ENCODE peak calls at places on chromosome 17, in eight cellular contexts. One of them, this sample, is unnamed.

GRCh38 chr17:2778489-2778888 is 17.7 kb upstream of the RAP1GAP2 start:
- DNase-seq in pancreas: no peak
- DNase-seq in psoas muscle: no peak
- DNase-seq in nephron progenitor cell: no peak
- DNase-seq in AG09309: no peak
- DNase-seq in MCF 10A: no peak
- DNase-seq in endodermal cell: no peak
- DNase-seq in heart right ventricle: no peak
- DNase-seq in this sample: no peak

GRCh38 chr17:48472485-48473281 is 42.7 kb upstream of the SKAP1 start:
- DNase-seq in pancreas: no peak
- DNase-seq in psoas muscle: no peak
- DNase-seq in endodermal cell: peak
- DNase-seq in nephron progenitor cell: peak
- DNase-seq in MCF 10A: no peak
- DNase-seq in heart right ventricle: no peak
- DNase-seq in AG09309: no peak
- DNase-seq in this sample: peak

GRCh38 chr17:30520436-30520835 is 43.2 kb downstream of the GOSR1 start:
- DNase-seq in AG09309: peak
- DNase-seq in MCF 10A: no peak
- DNase-seq in pancreas: no peak
- DNase-seq in psoas muscle: no peak
- DNase-seq in endodermal cell: no peak
- DNase-seq in nephron progenitor cell: no peak
- DNase-seq in heart right ventricle: no peak
- DNase-seq in this sample: peak

GRCh38 chr17:79905832-79906231 is 66.6 kb upstream of the CBX4 start:
- DNase-seq in psoas muscle: no peak
- DNase-seq in endodermal cell: no peak
- DNase-seq in MCF 10A: peak
- DNase-seq in heart right ventricle: no peak
- DNase-seq in AG09309: no peak
- DNase-seq in pancreas: no peak
- DNase-seq in nephron progenitor cell: no peak
- DNase-seq in this sample: no peak

GRCh38 chr17:8698142-8699050 is 46.2 kb downstream of the CCDC42 start:
- DNase-seq in MCF 10A: peak
- DNase-seq in pancreas: no peak
- DNase-seq in AG09309: no peak
- DNase-seq in endodermal cell: peak
- DNase-seq in psoas muscle: no peak
- DNase-seq in heart right ventricle: peak
- DNase-seq in nephron progenitor cell: peak
- DNase-seq in this sample: peak

GRCh38 chr17:48441231-48441711 is 11.3 kb upstream of the SKAP1 start:
- DNase-seq in endodermal cell: no peak
- DNase-seq in MCF 10A: no peak
- DNase-seq in nephron progenitor cell: no peak
- DNase-seq in AG09309: no peak
- DNase-seq in psoas muscle: no peak
- DNase-seq in pancreas: no peak
- DNase-seq in heart right ventricle: no peak
- DNase-seq in this sample: no peak

GRCh38 chr17:57782642-57783337 is 37.7 kb upstream of the CCDC182 start:
- DNase-seq in endodermal cell: peak
- DNase-seq in nephron progenitor cell: peak
- DNase-seq in psoas muscle: no peak
- DNase-seq in heart right ventricle: no peak
- DNase-seq in MCF 10A: no peak
- DNase-seq in AG09309: no peak
- DNase-seq in pancreas: no peak
- DNase-seq in this sample: no peak

GRCh38 chr17:3976675-3977171 is 12.5 kb upstream of the ATP2A3 start:
- DNase-seq in MCF 10A: peak
- DNase-seq in AG09309: no peak
- DNase-seq in heart right ventricle: peak
- DNase-seq in pancreas: peak
- DNase-seq in psoas muscle: peak
- DNase-seq in endodermal cell: no peak
- DNase-seq in nephron progenitor cell: no peak
- DNase-seq in this sample: no peak

GRCh38 chr17:38874505-38875419 is 4.9 kb downstream of the LASP1 start:
- DNase-seq in pancreas: no peak
- DNase-seq in endodermal cell: peak
- DNase-seq in MCF 10A: no peak
- DNase-seq in nephron progenitor cell: no peak
- DNase-seq in heart right ventricle: no peak
- DNase-seq in psoas muscle: no peak
- DNase-seq in AG09309: no peak
- DNase-seq in this sample: no peak

GRCh38 chr17:72004011-72004427 is 116.8 kb upstream of the SOX9 start:
- DNase-seq in nephron progenitor cell: no peak
- DNase-seq in pancreas: no peak
- DNase-seq in endodermal cell: no peak
- DNase-seq in MCF 10A: peak
- DNase-seq in AG09309: no peak
- DNase-seq in heart right ventricle: no peak
- DNase-seq in psoas muscle: no peak
- DNase-seq in this sample: no peak

GRCh38 chr17:49132699-49133364 is at the start of gene B4GALNT2:
- DNase-seq in nephron progenitor cell: peak
- DNase-seq in endodermal cell: peak
- DNase-seq in AG09309: no peak
- DNase-seq in heart right ventricle: no peak
- DNase-seq in MCF 10A: no peak
- DNase-seq in pancreas: no peak
- DNase-seq in psoas muscle: peak
- DNase-seq in this sample: no peak

GRCh38 chr17:39870776-39871175 is 2.8 kb downstream of the ZPBP2 start:
- DNase-seq in nephron progenitor cell: no peak
- DNase-seq in pancreas: no peak
- DNase-seq in endodermal cell: no peak
- DNase-seq in psoas muscle: no peak
- DNase-seq in MCF 10A: no peak
- DNase-seq in heart right ventricle: no peak
- DNase-seq in AG09309: no peak
- DNase-seq in this sample: no peak

GRCh38 chr17:21373034-21373433 is 3.1 kb upstream of the KCNJ12 start:
- DNase-seq in heart right ventricle: no peak
- DNase-seq in AG09309: no peak
- DNase-seq in nephron progenitor cell: no peak
- DNase-seq in pancreas: no peak
- DNase-seq in endodermal cell: no peak
- DNase-seq in MCF 10A: no peak
- DNase-seq in psoas muscle: no peak
- DNase-seq in this sample: no peak

GRCh38 chr17:5381542-5381941 is 37.9 kb downstream of the NUP88 start:
- DNase-seq in heart right ventricle: no peak
- DNase-seq in psoas muscle: no peak
- DNase-seq in nephron progenitor cell: no peak
- DNase-seq in MCF 10A: peak
- DNase-seq in AG09309: no peak
- DNase-seq in pancreas: no peak
- DNase-seq in endodermal cell: no peak
- DNase-seq in this sample: no peak

GRCh38 chr17:20613248-20613647 is 33.7 kb downstream of the CDRT15L2 start:
- DNase-seq in AG09309: no peak
- DNase-seq in pancreas: no peak
- DNase-seq in nephron progenitor cell: no peak
- DNase-seq in MCF 10A: no peak
- DNase-seq in psoas muscle: no peak
- DNase-seq in endodermal cell: no peak
- DNase-seq in heart right ventricle: no peak
- DNase-seq in this sample: no peak

GRCh38 chr17:63973930-63974593 is 1.3 kb upstream of the SCN4A start:
- DNase-seq in psoas muscle: peak
- DNase-seq in nephron progenitor cell: no peak
- DNase-seq in heart right ventricle: no peak
- DNase-seq in endodermal cell: no peak
- DNase-seq in pancreas: no peak
- DNase-seq in MCF 10A: peak
- DNase-seq in AG09309: no peak
- DNase-seq in this sample: peak

GRCh38 chr17:34412965-34413441 is 50.0 kb upstream of the CCL1 start:
- DNase-seq in psoas muscle: no peak
- DNase-seq in pancreas: no peak
- DNase-seq in nephron progenitor cell: no peak
- DNase-seq in AG09309: no peak
- DNase-seq in endodermal cell: no peak
- DNase-seq in MCF 10A: no peak
- DNase-seq in heart right ventricle: no peak
- DNase-seq in this sample: peak

GRCh38 chr17:39605492-39606433 is 2.0 kb downstream of the NEUROD2 start:
- DNase-seq in heart right ventricle: no peak
- DNase-seq in AG09309: no peak
- DNase-seq in pancreas: no peak
- DNase-seq in MCF 10A: no peak
- DNase-seq in nephron progenitor cell: peak
- DNase-seq in endodermal cell: peak
- DNase-seq in psoas muscle: no peak
- DNase-seq in this sample: no peak

GRCh38 chr17:39943702-39944392 is 16.3 kb downstream of the LRRC3C start:
- DNase-seq in psoas muscle: peak
- DNase-seq in MCF 10A: no peak
- DNase-seq in endodermal cell: no peak
- DNase-seq in heart right ventricle: no peak
- DNase-seq in pancreas: no peak
- DNase-seq in AG09309: no peak
- DNase-seq in nephron progenitor cell: no peak
- DNase-seq in this sample: no peak

GRCh38 chr17:17603895-17604225 is 12.4 kb upstream of the PEMT start:
- DNase-seq in heart right ventricle: no peak
- DNase-seq in psoas muscle: no peak
- DNase-seq in nephron progenitor cell: no peak
- DNase-seq in MCF 10A: no peak
- DNase-seq in pancreas: no peak
- DNase-seq in endodermal cell: no peak
- DNase-seq in AG09309: no peak
- DNase-seq in this sample: no peak

GRCh38 chr17:32593003-32593402 is 106.2 kb downstream of the CDK5R1 start:
- DNase-seq in MCF 10A: no peak
- DNase-seq in endodermal cell: no peak
- DNase-seq in AG09309: no peak
- DNase-seq in nephron progenitor cell: no peak
- DNase-seq in heart right ventricle: no peak
- DNase-seq in psoas muscle: no peak
- DNase-seq in pancreas: no peak
- DNase-seq in this sample: no peak

GRCh38 chr17:82384730-82385429 is 13.3 kb downstream of the UTS2R start:
- DNase-seq in MCF 10A: peak
- DNase-seq in AG09309: no peak
- DNase-seq in pancreas: peak
- DNase-seq in endodermal cell: peak
- DNase-seq in nephron progenitor cell: no peak
- DNase-seq in psoas muscle: peak
- DNase-seq in heart right ventricle: peak
- DNase-seq in this sample: peak

GRCh38 chr17:42985225-42985624 is 4.9 kb downstream of the RUNDC1 start:
- DNase-seq in psoas muscle: no peak
- DNase-seq in nephron progenitor cell: no peak
- DNase-seq in endodermal cell: no peak
- DNase-seq in MCF 10A: no peak
- DNase-seq in AG09309: no peak
- DNase-seq in heart right ventricle: no peak
- DNase-seq in pancreas: no peak
- DNase-seq in this sample: no peak

GRCh38 chr17:50547035-50547735 is at the start of gene SPATA20:
- DNase-seq in MCF 10A: peak
- DNase-seq in psoas muscle: peak
- DNase-seq in nephron progenitor cell: peak
- DNase-seq in heart right ventricle: peak
- DNase-seq in pancreas: peak
- DNase-seq in AG09309: peak
- DNase-seq in endodermal cell: peak
- DNase-seq in this sample: peak
- TF ChIP-seq CTCF in MCF 10A: peak
- TF ChIP-seq CTCF in psoas muscle: peak
- TF ChIP-seq CTCF in nephron progenitor cell: peak
- TF ChIP-seq CTCF in heart right ventricle: peak
- TF ChIP-seq CTCF in pancreas: peak
- TF ChIP-seq CTCF in AG09309: peak
- TF ChIP-seq CTCF in endodermal cell: peak
- TF ChIP-seq CTCF in this sample: peak

GRCh38 chr17:41786227-41787020 is at the start of gene JUP:
- DNase-seq in MCF 10A: peak
- DNase-seq in endodermal cell: peak
- DNase-seq in nephron progenitor cell: peak
- DNase-seq in pancreas: peak
- DNase-seq in AG09309: peak
- DNase-seq in heart right ventricle: peak
- DNase-seq in psoas muscle: peak
- DNase-seq in this sample: peak
- TF ChIP-seq CTCF in MCF 10A: peak
- TF ChIP-seq CTCF in endodermal cell: peak
- TF ChIP-seq CTCF in nephron progenitor cell: peak
- TF ChIP-seq CTCF in pancreas: peak
- TF ChIP-seq CTCF in AG09309: no peak
- TF ChIP-seq CTCF in heart right ventricle: peak
- TF ChIP-seq CTCF in psoas muscle: peak
- TF ChIP-seq CTCF in this sample: peak

GRCh38 chr17:62690168-62690897 is 62.9 kb downstream of the MRC2 start:
- DNase-seq in pancreas: no peak
- DNase-seq in heart right ventricle: no peak
- DNase-seq in endodermal cell: peak
- DNase-seq in nephron progenitor cell: no peak
- DNase-seq in MCF 10A: no peak
- DNase-seq in psoas muscle: no peak
- DNase-seq in AG09309: no peak
- DNase-seq in this sample: no peak
- TF ChIP-seq CTCF in pancreas: no peak
- TF ChIP-seq CTCF in heart right ventricle: no peak
- TF ChIP-seq CTCF in endodermal cell: peak
- TF ChIP-seq CTCF in nephron progenitor cell: no peak
- TF ChIP-seq CTCF in MCF 10A: no peak
- TF ChIP-seq CTCF in psoas muscle: no peak
- TF ChIP-seq CTCF in AG09309: no peak
- TF ChIP-seq CTCF in this sample: peak

GRCh38 chr17:77480509-77481215 is 339.9 kb downstream of the SEC14L1 start:
- DNase-seq in psoas muscle: no peak
- DNase-seq in pancreas: no peak
- DNase-seq in endodermal cell: no peak
- DNase-seq in MCF 10A: no peak
- DNase-seq in AG09309: no peak
- DNase-seq in nephron progenitor cell: no peak
- DNase-seq in heart right ventricle: no peak
- DNase-seq in this sample: no peak

GRCh38 chr17:77479817-77480508 is 339.2 kb downstream of the SEC14L1 start:
- DNase-seq in MCF 10A: no peak
- DNase-seq in endodermal cell: peak
- DNase-seq in psoas muscle: no peak
- DNase-seq in AG09309: no peak
- DNase-seq in pancreas: no peak
- DNase-seq in nephron progenitor cell: no peak
- DNase-seq in heart right ventricle: no peak
- DNase-seq in this sample: no peak

GRCh38 chr17:77478899-77479298 is 338.1 kb downstream of the SEC14L1 start:
- DNase-seq in pancreas: no peak
- DNase-seq in nephron progenitor cell: no peak
- DNase-seq in endodermal cell: no peak
- DNase-seq in heart right ventricle: no peak
- DNase-seq in AG09309: no peak
- DNase-seq in psoas muscle: no peak
- DNase-seq in MCF 10A: no peak
- DNase-seq in this sample: no peak

GRCh38 chr17:77478281-77478680 is 337.5 kb downstream of the SEC14L1 start:
- DNase-seq in heart right ventricle: no peak
- DNase-seq in AG09309: no peak
- DNase-seq in MCF 10A: no peak
- DNase-seq in pancreas: no peak
- DNase-seq in endodermal cell: no peak
- DNase-seq in psoas muscle: no peak
- DNase-seq in nephron progenitor cell: no peak
- DNase-seq in this sample: no peak

GRCh38 chr17:77479372-77479781 is 338.6 kb downstream of the SEC14L1 start:
- DNase-seq in pancreas: no peak
- DNase-seq in psoas muscle: no peak
- DNase-seq in AG09309: no peak
- DNase-seq in heart right ventricle: no peak
- DNase-seq in endodermal cell: peak
- DNase-seq in MCF 10A: no peak
- DNase-seq in nephron progenitor cell: no peak
- DNase-seq in this sample: no peak
- TF ChIP-seq CTCF in pancreas: no peak
- TF ChIP-seq CTCF in psoas muscle: no peak
- TF ChIP-seq CTCF in AG09309: no peak
- TF ChIP-seq CTCF in heart right ventricle: no peak
- TF ChIP-seq CTCF in endodermal cell: no peak
- TF ChIP-seq CTCF in MCF 10A: no peak
- TF ChIP-seq CTCF in nephron progenitor cell: no peak
- TF ChIP-seq CTCF in this sample: no peak

This sample was measured in HFFc6.